ENCODE peak calls at places on chromosome 7, in four cellular contexts. One of them, this sample, is unnamed.

GRCh38 chr7:158309844-158310763 is 277.5 kb downstream of the PTPRN2 start:
- ATAC-seq in heart left ventricle: no peak
- ATAC-seq in gastrocnemius medialis: no peak
- ATAC-seq in GM12878: no peak
- ATAC-seq in this sample: no peak

GRCh38 chr7:69674701-69675182 is 76.5 kb downstream of the AUTS2 start:
- ATAC-seq in heart left ventricle: no peak
- ATAC-seq in gastrocnemius medialis: no peak
- ATAC-seq in GM12878: peak; percentile 83
- ATAC-seq in this sample: no peak

GRCh38 chr7:139563856-139564255 is 40.4 kb downstream of the CLEC2L start:
- ATAC-seq in gastrocnemius medialis: no peak
- ATAC-seq in heart left ventricle: no peak
- ATAC-seq in GM12878: no peak
- ATAC-seq in this sample: no peak

GRCh38 chr7:88758355-88759215 is 915 bp upstream of the ZNF804B start:
- ATAC-seq in GM12878: peak; percentile 68
- ATAC-seq in heart left ventricle: peak; percentile 66
- ATAC-seq in gastrocnemius medialis: no peak
- ATAC-seq in this sample: no peak

GRCh38 chr7:155762639-155763038 is 49.6 kb downstream of the SHH start:
- ATAC-seq in GM12878: no peak
- ATAC-seq in gastrocnemius medialis: peak; percentile 87
- ATAC-seq in heart left ventricle: peak; percentile 51
- ATAC-seq in this sample: peak; percentile 16

GRCh38 chr7:151900591-151901312 is 23.8 kb upstream of the PRKAG2 start:
- ATAC-seq in gastrocnemius medialis: no peak
- ATAC-seq in GM12878: no peak
- ATAC-seq in heart left ventricle: no peak
- ATAC-seq in this sample: no peak

GRCh38 chr7:33798671-33799325 is 106.5 kb upstream of the BMPER start:
- ATAC-seq in GM12878: no peak
- ATAC-seq in gastrocnemius medialis: no peak
- ATAC-seq in heart left ventricle: no peak
- ATAC-seq in this sample: no peak

GRCh38 chr7:140544278-140544896 is 65.1 kb upstream of the MKRN1 start:
- ATAC-seq in heart left ventricle: no peak
- ATAC-seq in GM12878: no peak
- ATAC-seq in gastrocnemius medialis: no peak
- ATAC-seq in this sample: no peak

GRCh38 chr7:122092964-122093797 is 50.9 kb downstream of the AASS start:
- ATAC-seq in GM12878: peak; percentile 97
- ATAC-seq in gastrocnemius medialis: peak; percentile 51
- ATAC-seq in heart left ventricle: no peak
- ATAC-seq in this sample: no peak

GRCh38 chr7:52119537-52119936 is 802.9 kb upstream of the COBL start:
- ATAC-seq in GM12878: no peak
- ATAC-seq in heart left ventricle: no peak
- ATAC-seq in gastrocnemius medialis: no peak
- ATAC-seq in this sample: no peak

GRCh38 chr7:22093936-22094335 is 148.2 kb upstream of the CDCA7L start:
- ATAC-seq in GM12878: no peak
- ATAC-seq in gastrocnemius medialis: no peak
- ATAC-seq in heart left ventricle: no peak
- ATAC-seq in this sample: peak; percentile 8

GRCh38 chr7:140433396-140433795 is 29.5 kb downstream of the RAB19 start:
- ATAC-seq in heart left ventricle: no peak
- ATAC-seq in GM12878: no peak
- ATAC-seq in gastrocnemius medialis: no peak
- ATAC-seq in this sample: no peak

DNA sequence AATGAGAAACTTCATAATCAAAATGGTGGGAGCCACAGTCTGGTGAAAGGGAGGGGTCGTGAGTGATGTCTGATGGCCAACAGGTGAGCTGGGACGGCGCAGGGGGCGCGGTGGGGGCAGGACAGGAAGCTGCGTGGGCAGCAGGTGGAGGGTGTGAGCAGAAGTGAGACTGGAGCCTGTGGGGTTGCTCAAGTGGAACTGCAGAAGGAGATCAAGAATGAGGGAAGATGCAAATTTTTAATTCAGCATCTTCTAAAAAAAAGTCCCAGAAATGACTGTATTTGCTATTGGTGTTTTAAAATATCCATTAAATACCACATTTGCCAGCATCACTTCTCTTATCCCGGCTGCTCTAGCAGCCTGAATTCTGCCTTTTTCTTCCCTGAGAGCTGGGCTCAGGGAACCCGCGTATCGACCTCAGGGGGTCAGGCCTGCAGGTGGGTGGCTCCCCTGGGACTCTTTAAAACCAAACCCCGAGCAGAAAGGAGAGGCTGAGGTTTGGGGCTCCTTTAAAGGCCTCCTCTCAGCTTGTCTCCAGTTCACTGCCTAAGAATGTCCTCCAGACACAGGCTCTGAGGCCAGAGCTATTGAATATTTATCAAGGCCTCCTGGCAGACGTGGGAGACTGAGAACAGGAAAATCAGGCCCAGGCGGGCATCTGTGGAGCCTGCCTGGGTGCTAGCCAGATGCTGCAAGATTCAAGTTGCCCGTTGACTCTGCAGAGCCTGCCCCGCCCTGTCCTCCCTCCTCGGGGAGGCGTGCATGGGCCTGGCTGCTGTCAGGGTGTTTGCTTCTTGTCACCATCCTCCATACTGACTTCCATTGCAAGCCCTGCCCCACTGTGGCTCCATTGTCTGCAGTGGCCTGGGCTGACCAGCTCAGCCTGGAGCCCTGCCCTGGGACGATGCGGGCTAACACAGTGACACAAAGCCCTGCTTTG is 53.9 kb downstream of the SYPL1 start:
- ATAC-seq in gastrocnemius medialis: no peak
- ATAC-seq in GM12878: peak; percentile 75
- ATAC-seq in heart left ventricle: no peak
- ATAC-seq in this sample: peak; percentile 61
- TF ChIP-seq CTCF in gastrocnemius medialis: no peak
- TF ChIP-seq CTCF in GM12878: peak; percentile 0
- TF ChIP-seq CTCF in heart left ventricle: no peak
- TF ChIP-seq CTCF in this sample: no peak

GRCh38 chr7:116582164-116582732 is 57.4 kb downstream of the CAV1 start:
- ATAC-seq in gastrocnemius medialis: peak; percentile 55
- ATAC-seq in heart left ventricle: no peak
- ATAC-seq in GM12878: no peak
- ATAC-seq in this sample: no peak
- TF ChIP-seq CTCF in gastrocnemius medialis: no peak
- TF ChIP-seq CTCF in heart left ventricle: peak; percentile 31
- TF ChIP-seq CTCF in GM12878: no peak
- TF ChIP-seq CTCF in this sample: peak; percentile 14

GRCh38 chr7:24982917-24983316 is 2.9 kb upstream of the OSBPL3 start:
- ATAC-seq in heart left ventricle: no peak
- ATAC-seq in GM12878: no peak
- ATAC-seq in gastrocnemius medialis: no peak
- ATAC-seq in this sample: no peak
- TF ChIP-seq CTCF in heart left ventricle: no peak
- TF ChIP-seq CTCF in GM12878: peak; percentile 18
- TF ChIP-seq CTCF in gastrocnemius medialis: no peak
- TF ChIP-seq CTCF in this sample: no peak

DNA sequence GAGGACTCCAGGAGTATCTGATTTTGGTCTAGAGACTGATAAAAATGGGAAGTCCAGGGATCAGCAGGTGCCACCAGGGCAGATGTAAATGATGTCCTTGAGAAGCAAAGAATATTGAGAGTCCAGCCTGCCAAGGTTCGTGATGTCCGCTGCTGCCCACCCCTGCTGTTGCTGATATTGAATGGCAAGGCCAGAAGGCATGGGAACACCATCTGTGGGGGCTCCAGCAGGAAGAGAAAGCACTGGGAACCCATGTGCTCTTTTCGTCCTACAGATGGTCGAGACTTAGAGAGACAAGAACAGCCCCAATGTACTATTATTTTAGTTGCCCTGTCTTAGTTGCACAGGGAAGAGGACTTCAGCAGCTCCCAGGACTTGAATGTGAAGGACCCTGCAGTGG is 363.9 kb downstream of the GALNT17 start:
- ATAC-seq in heart left ventricle: no peak
- ATAC-seq in GM12878: no peak
- ATAC-seq in gastrocnemius medialis: no peak
- ATAC-seq in this sample: no peak
- TF ChIP-seq CTCF in heart left ventricle: no peak
- TF ChIP-seq CTCF in GM12878: no peak
- TF ChIP-seq CTCF in gastrocnemius medialis: no peak
- TF ChIP-seq CTCF in this sample: no peak